ENCODE peak calls at places on chromosomes 4 and X, in seven cellular contexts. O is lung, M is left lung, C is vagina, Y is gastrocnemius medialis, X is Peyer's patch, J is breast epithelium. S is an unnamed sample.

GRCh38 chr4:7389101-7389701 is 45.5 kb downstream of the PSAPL1 start:
- DNase-seq in O (no peak), M (peak; percentile 26), C (peak; percentile 83), Y (no peak), X (peak; percentile 25), J (peak; percentile 15), S (no peak)

GRCh38 chr4:186726440-186727148 is 2.9 kb upstream of the FAT1 start:
- DNase-seq in O (peak; percentile 60), M (peak; percentile 65), C (no peak), Y (no peak), X (peak; percentile 83), J (peak; percentile 70), S (peak; percentile 82)

GRCh38 chrX:24396236-24396929 is 35.9 kb downstream of the SUPT20HL1 start:
- DNase-seq in O (no peak), M (no peak), C (no peak), Y (no peak), X (no peak), J (no peak), S (no peak)

GRCh38 chr4:9947168-9948062 is 73.9 kb downstream of the SLC2A9 start:
- DNase-seq in O (no peak), M (no peak), C (peak; percentile 49), Y (no peak), X (no peak), J (no peak), S (no peak)

GRCh38 chrX:926991-927390 is 285.5 kb downstream of the CRLF2 start:
- DNase-seq in O (peak; percentile 16), M (no peak), C (no peak), Y (no peak), X (no peak), J (no peak), S (no peak)

GRCh38 chr4:127469575-127470289 is 163.0 kb upstream of the INTU start:
- DNase-seq in O (no peak), M (no peak), C (no peak), Y (no peak), X (no peak), J (no peak), S (no peak)

GRCh38 chrX:39969099-39969825 is 128.5 kb downstream of the BCOR start:
- DNase-seq in O (no peak), M (no peak), C (no peak), Y (no peak), X (peak; percentile 51), J (no peak), S (no peak)

GRCh38 chr4:163540977-163541376 is 46.5 kb downstream of the TMA16 start:
- DNase-seq in O (no peak), M (no peak), C (no peak), Y (no peak), X (no peak), J (no peak), S (no peak)

GRCh38 chrX:17527932-17528331 is 152.9 kb downstream of the NHS start:
- DNase-seq in O (no peak), M (no peak), C (no peak), Y (no peak), X (no peak), J (no peak), S (no peak)

GRCh38 chrX:150508018-150508417 is 60.4 kb upstream of the MTM1 start:
- DNase-seq in O (no peak), M (no peak), C (no peak), Y (no peak), X (no peak), J (no peak), S (no peak)

GRCh38 chr4:142551513-142552280 is 294.4 kb downstream of the INPP4B start:
- DNase-seq in O (no peak), M (no peak), C (no peak), Y (no peak), X (no peak), J (no peak), S (no peak)

GRCh38 chr4:170089274-170089742 is 448 bp downstream of the AADAT start:
- DNase-seq in O (no peak), M (no peak), C (no peak), Y (no peak), X (no peak), J (no peak), S (no peak)

GRCh38 chr4:5826437-5827107 is 66.3 kb downstream of the CRMP1 start:
- DNase-seq in O (no peak), M (no peak), C (no peak), Y (no peak), X (no peak), J (no peak), S (no peak)

GRCh38 chr4:6639137-6639680 is 1.3 kb upstream of the MRFAP1 start:
- DNase-seq in O (no peak), M (no peak), C (no peak), Y (no peak), X (peak; percentile 37), J (no peak), S (peak; percentile 70)

GRCh38 chr4:53490965-53491622 is 100.2 kb downstream of the LNX1 start:
- DNase-seq in O (no peak), M (no peak), C (no peak), Y (no peak), X (peak; percentile 53), J (peak; percentile 38), S (no peak)

GRCh38 chr4:41332666-41333065 is 75.9 kb downstream of the UCHL1 start:
- DNase-seq in O (no peak), M (no peak), C (no peak), Y (no peak), X (no peak), J (no peak), S (no peak)

GRCh38 chr4:38612996-38613395 is 51.0 kb upstream of the KLF3 start:
- DNase-seq in O (no peak), M (no peak), C (no peak), Y (no peak), X (no peak), J (no peak), S (no peak)

GRCh38 chr4:156291317-156291716 is 337.7 kb upstream of the CTSO start:
- DNase-seq in O (no peak), M (no peak), C (no peak), Y (no peak), X (no peak), J (no peak), S (no peak)

GRCh38 chr4:48603366-48604003 is 113.4 kb downstream of the ZAR1 start:
- DNase-seq in O (no peak), M (no peak), C (no peak), Y (no peak), X (no peak), J (no peak), S (no peak)

GRCh38 chrX:97563531-97564133 is 679.9 kb downstream of the RPA4 start:
- DNase-seq in O (peak; percentile 37), M (peak; percentile 44), C (no peak), Y (no peak), X (peak; percentile 67), J (no peak), S (no peak)

GRCh38 chrX:106894392-106894909 is 8.7 kb downstream of the RIPPLY1 start:
- DNase-seq in O (peak; percentile 60), M (peak; percentile 57), C (peak; percentile 77), Y (no peak), X (peak; percentile 72), J (peak; percentile 34), S (no peak)

GRCh38 chr4:78244691-78245485 is 187.8 kb downstream of the FRAS1 start:
- DNase-seq in O (no peak), M (no peak), C (no peak), Y (no peak), X (no peak), J (no peak), S (no peak)

GRCh38 chr4:155526452-155527169 is 140.0 kb upstream of the GUCY1A1 start:
- DNase-seq in O (no peak), M (no peak), C (no peak), Y (no peak), X (no peak), J (no peak), S (no peak)

GRCh38 chrX:105221374-105221773 is 880 bp upstream of the TEX13A start:
- DNase-seq in O (no peak), M (no peak), C (no peak), Y (no peak), X (no peak), J (no peak), S (no peak)

GRCh38 chrX:153857348-153857903 is 27.1 kb upstream of the PDZD4 start:
- DNase-seq in O (no peak), M (no peak), C (no peak), Y (no peak), X (no peak), J (no peak), S (no peak)
- H3K27me3 ChIP-seq in O (peaks cover 12% of the 10 kb centered on the region), M (peaks cover 13% of the 10 kb centered on the region), C (no peaks in the 10 kb centered on the region), Y (no peaks in the 10 kb centered on the region), X (no peaks in the 10 kb centered on the region), J (peaks cover 65% of the 10 kb centered on the region), S (peaks cover 4% of the 10 kb centered on the region)

DNA sequence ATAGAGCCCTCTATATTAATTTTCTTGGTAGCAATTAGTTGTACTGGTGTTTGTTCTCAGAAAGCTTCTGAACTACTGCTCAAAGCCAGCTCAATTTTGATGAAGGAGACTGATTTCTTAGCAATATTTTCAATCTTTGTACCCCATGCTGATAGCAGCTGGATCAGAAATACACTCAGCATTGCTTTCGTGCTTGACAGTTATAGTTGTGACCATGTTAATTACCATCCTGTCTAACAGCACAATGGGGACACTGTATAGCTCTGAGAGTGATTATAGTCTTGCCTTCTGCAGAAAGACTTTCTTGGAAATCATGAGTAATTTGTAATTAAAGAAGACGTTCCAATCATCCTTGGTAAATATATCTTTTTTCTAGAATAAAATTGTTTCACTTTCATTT is 79.7 kb upstream of the GNPDA2 start:
- DNase-seq in O (no peak), M (no peak), C (no peak), Y (no peak), X (no peak), J (no peak), S (no peak)
- H3K4me3 ChIP-seq in O (no peak overlapping the region), M (no peak overlapping the region), C (no peak overlapping the region), Y (no peak overlapping the region), X (no peak overlapping the region), J (no peak overlapping the region), S (no peak overlapping the region)

GRCh38 chr4:102501176-102501634 is at the start of gene NFKB1:
- DNase-seq in O (peak; percentile 81), M (peak; percentile 79), C (no peak), Y (peak; percentile 37), X (peak; percentile 83), J (peak; percentile 24), S (peak; percentile 80)
- H3K27ac ChIP-seq in O (peak within 1 kb of the TSS; percentile 99), M (peak within 1 kb of the TSS; percentile 98), C (peak within 1 kb of the TSS; percentile 99), Y (peak within 1 kb of the TSS; percentile 99), X (peak within 1 kb of the TSS; percentile 99), J (peak within 1 kb of the TSS; percentile 99), S (peak within 1 kb of the TSS; percentile 100)

GRCh38 chrX:54087661-54088060 is 43.4 kb upstream of the PHF8 start:
- DNase-seq in O (no peak), M (no peak), C (no peak), Y (no peak), X (no peak), J (no peak), S (no peak)
- H3K27me3 ChIP-seq in O (no peaks in the 10 kb centered on the region), M (no peaks in the 10 kb centered on the region), C (no peaks in the 10 kb centered on the region), Y (no peaks in the 10 kb centered on the region), X (no peaks in the 10 kb centered on the region), J (peaks cover 4% of the 10 kb centered on the region), S (no peaks in the 10 kb centered on the region)

S was measured in suprapubic skin.